ENCODE peak calls at places on chromosomes 7 and 10, in six cellular contexts. One of them, this sample, is unnamed.

GRCh38 chr7:4103352-4104091 is 578.6 kb upstream of the FOXK1 start:
- DNase-seq in astrocyte of the spinal cord: peak; percentile 8
- DNase-seq in activated T-cell treated with anti-CD3 and anti-CD28 coated beads, Interleukin-2, amount 50 U/mL, for 24 hours: no peak
- DNase-seq in fibroblast of the aortic adventitia: no peak
- DNase-seq in endothelial cell: no peak
- DNase-seq in kidney epithelial cell: no peak
- DNase-seq in this sample: no peak

GRCh38 chr10:35770817-35771355 is 128.8 kb upstream of the FZD8 start:
- DNase-seq in astrocyte of the spinal cord: no peak
- DNase-seq in activated T-cell treated with anti-CD3 and anti-CD28 coated beads, Interleukin-2, amount 50 U/mL, for 24 hours: no peak
- DNase-seq in fibroblast of the aortic adventitia: no peak
- DNase-seq in endothelial cell: no peak
- DNase-seq in kidney epithelial cell: no peak
- DNase-seq in this sample: no peak

GRCh38 chr7:7808156-7808555 is 89.7 kb upstream of the RPA3 start:
- DNase-seq in astrocyte of the spinal cord: peak; percentile 79
- DNase-seq in activated T-cell treated with anti-CD3 and anti-CD28 coated beads, Interleukin-2, amount 50 U/mL, for 24 hours: no peak
- DNase-seq in fibroblast of the aortic adventitia: peak; percentile 75
- DNase-seq in endothelial cell: no peak
- DNase-seq in kidney epithelial cell: no peak
- DNase-seq in this sample: no peak

GRCh38 chr10:75597691-75598455 is 166.4 kb downstream of the LRMDA start:
- DNase-seq in astrocyte of the spinal cord: no peak
- DNase-seq in activated T-cell treated with anti-CD3 and anti-CD28 coated beads, Interleukin-2, amount 50 U/mL, for 24 hours: no peak
- DNase-seq in fibroblast of the aortic adventitia: no peak
- DNase-seq in endothelial cell: no peak
- DNase-seq in kidney epithelial cell: no peak
- DNase-seq in this sample: no peak

GRCh38 chr10:93064874-93065660 is 4.5 kb downstream of the CYP26C1 start:
- DNase-seq in astrocyte of the spinal cord: no peak
- DNase-seq in activated T-cell treated with anti-CD3 and anti-CD28 coated beads, Interleukin-2, amount 50 U/mL, for 24 hours: no peak
- DNase-seq in fibroblast of the aortic adventitia: no peak
- DNase-seq in endothelial cell: no peak
- DNase-seq in kidney epithelial cell: no peak
- DNase-seq in this sample: no peak

GRCh38 chr10:50506861-50507573 is 116.7 kb downstream of the SGMS1 start:
- DNase-seq in astrocyte of the spinal cord: no peak
- DNase-seq in activated T-cell treated with anti-CD3 and anti-CD28 coated beads, Interleukin-2, amount 50 U/mL, for 24 hours: no peak
- DNase-seq in fibroblast of the aortic adventitia: no peak
- DNase-seq in endothelial cell: no peak
- DNase-seq in kidney epithelial cell: no peak
- DNase-seq in this sample: no peak

GRCh38 chr7:111937164-111937563 is 269.0 kb downstream of the DOCK4 start:
- DNase-seq in astrocyte of the spinal cord: no peak
- DNase-seq in activated T-cell treated with anti-CD3 and anti-CD28 coated beads, Interleukin-2, amount 50 U/mL, for 24 hours: no peak
- DNase-seq in fibroblast of the aortic adventitia: no peak
- DNase-seq in endothelial cell: no peak
- DNase-seq in kidney epithelial cell: no peak
- DNase-seq in this sample: no peak

GRCh38 chr10:72466018-72466417 is 111.3 kb upstream of the DNAJB12 start:
- DNase-seq in astrocyte of the spinal cord: no peak
- DNase-seq in activated T-cell treated with anti-CD3 and anti-CD28 coated beads, Interleukin-2, amount 50 U/mL, for 24 hours: no peak
- DNase-seq in fibroblast of the aortic adventitia: no peak
- DNase-seq in endothelial cell: no peak
- DNase-seq in kidney epithelial cell: no peak
- DNase-seq in this sample: no peak

GRCh38 chr7:7103343-7104313 is 78.7 kb upstream of the C1GALT1 start:
- DNase-seq in astrocyte of the spinal cord: peak; percentile 82
- DNase-seq in activated T-cell treated with anti-CD3 and anti-CD28 coated beads, Interleukin-2, amount 50 U/mL, for 24 hours: no peak
- DNase-seq in fibroblast of the aortic adventitia: peak; percentile 91
- DNase-seq in endothelial cell: no peak
- DNase-seq in kidney epithelial cell: peak; percentile 26
- DNase-seq in this sample: peak; percentile 58

GRCh38 chr7:66557214-66558200 is 71.2 kb upstream of the KCTD7 start:
- DNase-seq in astrocyte of the spinal cord: peak; percentile 30
- DNase-seq in activated T-cell treated with anti-CD3 and anti-CD28 coated beads, Interleukin-2, amount 50 U/mL, for 24 hours: peak; percentile 84
- DNase-seq in fibroblast of the aortic adventitia: peak; percentile 45
- DNase-seq in endothelial cell: peak; percentile 85
- DNase-seq in kidney epithelial cell: no peak
- DNase-seq in this sample: no peak

GRCh38 chr10:122894261-122894944 is 15.0 kb upstream of the FAM24B start:
- DNase-seq in astrocyte of the spinal cord: no peak
- DNase-seq in activated T-cell treated with anti-CD3 and anti-CD28 coated beads, Interleukin-2, amount 50 U/mL, for 24 hours: no peak
- DNase-seq in fibroblast of the aortic adventitia: no peak
- DNase-seq in endothelial cell: no peak
- DNase-seq in kidney epithelial cell: no peak
- DNase-seq in this sample: no peak

GRCh38 chr10:97849101-97849490 is 547 bp upstream of the GOLGA7B start:
- DNase-seq in astrocyte of the spinal cord: no peak
- DNase-seq in activated T-cell treated with anti-CD3 and anti-CD28 coated beads, Interleukin-2, amount 50 U/mL, for 24 hours: no peak
- DNase-seq in fibroblast of the aortic adventitia: no peak
- DNase-seq in endothelial cell: no peak
- DNase-seq in kidney epithelial cell: no peak
- DNase-seq in this sample: peak; percentile 72

GRCh38 chr10:32149257-32149955 is 93.2 kb upstream of the KIF5B start:
- DNase-seq in astrocyte of the spinal cord: peak; percentile 96
- DNase-seq in activated T-cell treated with anti-CD3 and anti-CD28 coated beads, Interleukin-2, amount 50 U/mL, for 24 hours: no peak
- DNase-seq in fibroblast of the aortic adventitia: peak; percentile 99
- DNase-seq in endothelial cell: no peak
- DNase-seq in kidney epithelial cell: peak; percentile 47
- DNase-seq in this sample: no peak

GRCh38 chr7:40674316-40674715 is 539.5 kb downstream of the SUGCT start:
- DNase-seq in astrocyte of the spinal cord: peak; percentile 32
- DNase-seq in activated T-cell treated with anti-CD3 and anti-CD28 coated beads, Interleukin-2, amount 50 U/mL, for 24 hours: no peak
- DNase-seq in fibroblast of the aortic adventitia: peak; percentile 25
- DNase-seq in endothelial cell: no peak
- DNase-seq in kidney epithelial cell: no peak
- DNase-seq in this sample: no peak